ENCODE peak calls at places on chromosomes 4 and X, in nine cellular contexts. U is small intestine; R is EL; C is stimulated activated CD4-positive, alpha-beta T cell treated with anti-CD3 and anti-CD28 coated beads, Interleukin-1b, Interleukin-23, amount 100 ng/mL, for 24 hours; Z is NCI-H524; K is stimulated activated CD8-positive, alpha-beta memory T cell treated with anti-CD3 and anti-CD28 coated beads, Interleukin-7, amount 100 ng/mL, for 1 hour; N is KG1; Y is Karpas-422; I is GM23248. E is an unnamed sample.

GRCh38 chr4:80016506-80016905 is 56.5 kb downstream of the ANTXR2 start:
- DNase-seq in Y (no peak), K (no peak), I (peak), C (no peak), Z (no peak), R (peak), N (no peak), U (no peak), E (peak)

GRCh38 chrX:9627827-9628406 is 137.7 kb downstream of the GPR143 start:
- DNase-seq in U (no peak), N (no peak), K (no peak), Z (no peak), I (peak), C (no peak), Y (no peak), R (peak), E (no peak)

GRCh38 chrX:49073641-49074575 is at the start of gene PRAF2:
- DNase-seq in N (no peak), C (peak), R (peak), Z (peak), U (peak), K (peak), Y (no peak), I (peak), E (peak)

GRCh38 chr4:55312491-55313101 is 33.4 kb upstream of the SRD5A3 start:
- DNase-seq in K (no peak), I (peak), U (peak), N (peak), R (peak), C (no peak), Y (peak), Z (peak), E (peak)

GRCh38 chr4:81314897-81315470 is 100.0 kb upstream of the PRKG2 start:
- DNase-seq in N (no peak), R (peak), I (peak), Z (no peak), U (peak), K (no peak), Y (no peak), C (no peak), E (peak)

GRCh38 chrX:154012336-154012991 is 7.2 kb downstream of the IRAK1 start:
- DNase-seq in R (no peak), I (no peak), K (no peak), N (no peak), Y (no peak), U (peak), C (no peak), Z (no peak), E (peak)

GRCh38 chr4:163110442-163110841 is 56.2 kb downstream of the NAF1 start:
- DNase-seq in R (no peak), N (no peak), C (no peak), U (no peak), K (no peak), Z (no peak), I (no peak), Y (no peak), E (no peak)

GRCh38 chr4:77827343-77827742 is 8.2 kb upstream of the CNOT6L start:
- DNase-seq in Y (peak), N (no peak), U (peak), I (no peak), Z (no peak), K (no peak), R (no peak), C (no peak), E (no peak)

GRCh38 chrX:119758682-119759332 is 419 bp downstream of the SOWAHD start:
- DNase-seq in Z (no peak), I (peak), Y (no peak), U (peak), R (no peak), N (no peak), C (no peak), K (no peak), E (peak)

GRCh38 chr4:23234716-23235115 is 542.0 kb downstream of the GBA3 start:
- DNase-seq in N (no peak), Y (no peak), C (no peak), K (no peak), R (no peak), Z (no peak), I (no peak), U (no peak), E (no peak)

GRCh38 chr4:100294356-100294755 is 104.1 kb upstream of the DDIT4L start:
- DNase-seq in I (peak), Y (no peak), N (no peak), R (no peak), C (no peak), Z (no peak), K (no peak), U (no peak), E (no peak)

GRCh38 chr4:6427439-6428090 is 44.8 kb downstream of the PPP2R2C start:
- DNase-seq in C (no peak), Y (no peak), N (no peak), R (no peak), I (no peak), Z (peak), K (no peak), U (no peak), E (no peak)

GRCh38 chrX:132043977-132044376 is 20.9 kb downstream of the STK26 start:
- DNase-seq in I (no peak), K (no peak), Z (no peak), C (no peak), R (no peak), Y (no peak), U (no peak), N (no peak), E (no peak)

GRCh38 chr4:24973471-24974251 is 57.1 kb downstream of the LGI2 start:
- DNase-seq in I (peak), Z (no peak), R (peak), K (no peak), N (no peak), Y (no peak), U (no peak), C (no peak), E (peak)

GRCh38 chr4:34469518-34469917 is 1774.8 kb downstream of the ARAP2 start:
- DNase-seq in K (no peak), Y (no peak), I (no peak), C (no peak), R (no peak), N (no peak), U (no peak), Z (no peak), E (no peak)

GRCh38 chr4:86927843-86928395 is 6.9 kb upstream of the AFF1 start:
- DNase-seq in C (no peak), N (no peak), Y (no peak), U (no peak), R (peak), Z (no peak), I (peak), K (no peak), E (peak)

GRCh38 chrX:40420899-40421729 is 159.7 kb upstream of the ATP6AP2 start:
- DNase-seq in C (no peak), K (no peak), N (no peak), I (peak), Y (no peak), U (no peak), Z (no peak), R (peak), E (peak)

GRCh38 chr4:112099701-112100289 is 45.5 kb upstream of the FAM241A start:
- DNase-seq in N (peak), Y (peak), U (peak), I (peak), Z (peak), C (no peak), R (peak), K (no peak), E (peak)

GRCh38 chr4:107392951-107393350 is 327.1 kb downstream of the PAPSS1 start:
- DNase-seq in N (no peak), I (peak), Y (no peak), Z (no peak), R (peak), K (no peak), C (no peak), U (no peak), E (no peak)

GRCh38 chr4:185229021-185229818 is 19.8 kb downstream of the SNX25 start:
- DNase-seq in U (no peak), K (no peak), I (no peak), N (no peak), R (no peak), Y (no peak), C (no peak), Z (no peak), E (no peak)

GRCh38 chr4:65580551-65580950 is 89.7 kb downstream of the EPHA5 start:
- DNase-seq in N (no peak), I (peak), R (peak), Y (no peak), K (no peak), C (no peak), U (no peak), Z (no peak), E (no peak)

E was measured in astrocyte of the hippocampus.